ENCODE peak calls at places on chromosomes 2 and 18, in seven cellular contexts. Y is suprapubic skin, T is uterus, S is GM12891, D is erythroblast, K is spleen, N is A549. F is an unnamed sample.

GRCh38 chr2:131056204-131056975 is 36.9 kb downstream of the FAM168B start:
- DNase-seq in K (no peak), S (no peak), N (no peak), Y (peak), T (no peak), D (no peak), F (no peak)

GRCh38 chr2:147662221-147662620 is 182.6 kb upstream of the ACVR2A start:
- DNase-seq in Y (no peak), K (no peak), T (no peak), N (no peak), S (no peak), D (no peak), F (no peak)

GRCh38 chr2:148020036-148020357 is 540 bp downstream of the ORC4 start:
- DNase-seq in T (no peak), K (no peak), D (no peak), S (no peak), Y (no peak), N (no peak), F (peak)

GRCh38 chr2:8193686-8194615 is 487.9 kb upstream of the ID2 start:
- DNase-seq in T (no peak), N (no peak), D (no peak), S (no peak), K (no peak), Y (no peak), F (no peak)

GRCh38 chr18:52435301-52435700 is 95.3 kb downstream of the DCC start:
- DNase-seq in S (no peak), N (no peak), Y (no peak), D (no peak), T (no peak), K (no peak), F (no peak)

GRCh38 chr2:22301251-22301650 is 1083.7 kb upstream of the KLHL29 start:
- DNase-seq in K (no peak), S (no peak), Y (no peak), T (no peak), N (no peak), D (no peak), F (no peak)

GRCh38 chr2:241859436-241860183 is 916 bp upstream of the PDCD1 start:
- DNase-seq in D (no peak), T (peak), K (peak), N (no peak), Y (peak), S (peak), F (no peak)

GRCh38 chr2:179703702-179704101 is 157.7 kb downstream of the ZNF385B start:
- DNase-seq in S (no peak), T (no peak), K (no peak), D (no peak), N (no peak), Y (no peak), F (no peak)

GRCh38 chr18:31942301-31942998 is 478 bp downstream of the TRAPPC8 start:
- DNase-seq in N (peak), K (peak), D (peak), Y (peak), S (peak), T (peak), F (peak)

GRCh38 chr2:218360453-218360852 is 3.8 kb downstream of the CATIP start:
- DNase-seq in K (no peak), T (no peak), S (no peak), Y (no peak), D (no peak), N (no peak), F (no peak)

GRCh38 chr2:64837116-64837704 is 152.0 kb upstream of the SLC1A4 start:
- DNase-seq in T (no peak), N (peak), S (no peak), K (no peak), D (no peak), Y (no peak), F (no peak)

GRCh38 chr2:52639692-52640091 is 1127.9 kb upstream of the CHAC2 start:
- DNase-seq in Y (no peak), S (no peak), D (no peak), K (no peak), N (no peak), T (no peak), F (no peak)

GRCh38 chr2:148896116-148896515 is 21.1 kb downstream of the KIF5C start:
- DNase-seq in S (no peak), D (no peak), Y (no peak), T (no peak), K (no peak), N (no peak), F (no peak)

GRCh38 chr2:42569116-42569711 is 782 bp downstream of the MTA3 start:
- DNase-seq in D (peak), N (peak), S (no peak), T (peak), Y (peak), K (peak), F (peak)

GRCh38 chr2:26570083-26570430 is 71.1 kb downstream of the CIB4 start:
- DNase-seq in D (no peak), S (no peak), K (no peak), T (no peak), Y (no peak), N (no peak), F (no peak)

GRCh38 chr2:158761626-158762025 is 33.5 kb upstream of the DAPL1 start:
- DNase-seq in S (no peak), Y (no peak), N (no peak), T (no peak), K (no peak), D (no peak), F (no peak)

DNA sequence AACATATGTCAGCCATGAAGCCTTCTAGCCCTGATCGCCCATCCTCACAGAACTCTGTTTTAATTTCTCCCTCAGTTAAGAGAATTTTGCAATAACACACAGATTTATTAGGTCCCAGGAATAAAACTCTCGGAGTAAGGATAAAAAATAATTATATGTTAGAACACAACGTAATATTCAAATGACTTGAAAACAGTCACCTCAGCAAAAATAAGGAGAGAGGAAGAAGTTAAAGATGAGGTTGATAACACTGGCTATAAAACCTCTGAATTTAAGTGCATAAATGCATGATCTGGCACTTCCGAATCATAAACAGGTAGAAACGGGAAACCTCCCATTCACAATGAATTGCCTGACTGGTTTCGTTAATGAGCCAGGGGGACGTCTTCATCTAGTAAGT is 308.6 kb downstream of the AFF3 start:
- DNase-seq in Y (no peak), S (no peak), N (no peak), D (no peak), T (no peak), K (no peak), F (no peak)
- TF ChIP-seq POLR2A in Y (no peak), S (no peak), N (no peak), D (no peak), T (no peak), K (no peak), F (no peak)

DNA sequence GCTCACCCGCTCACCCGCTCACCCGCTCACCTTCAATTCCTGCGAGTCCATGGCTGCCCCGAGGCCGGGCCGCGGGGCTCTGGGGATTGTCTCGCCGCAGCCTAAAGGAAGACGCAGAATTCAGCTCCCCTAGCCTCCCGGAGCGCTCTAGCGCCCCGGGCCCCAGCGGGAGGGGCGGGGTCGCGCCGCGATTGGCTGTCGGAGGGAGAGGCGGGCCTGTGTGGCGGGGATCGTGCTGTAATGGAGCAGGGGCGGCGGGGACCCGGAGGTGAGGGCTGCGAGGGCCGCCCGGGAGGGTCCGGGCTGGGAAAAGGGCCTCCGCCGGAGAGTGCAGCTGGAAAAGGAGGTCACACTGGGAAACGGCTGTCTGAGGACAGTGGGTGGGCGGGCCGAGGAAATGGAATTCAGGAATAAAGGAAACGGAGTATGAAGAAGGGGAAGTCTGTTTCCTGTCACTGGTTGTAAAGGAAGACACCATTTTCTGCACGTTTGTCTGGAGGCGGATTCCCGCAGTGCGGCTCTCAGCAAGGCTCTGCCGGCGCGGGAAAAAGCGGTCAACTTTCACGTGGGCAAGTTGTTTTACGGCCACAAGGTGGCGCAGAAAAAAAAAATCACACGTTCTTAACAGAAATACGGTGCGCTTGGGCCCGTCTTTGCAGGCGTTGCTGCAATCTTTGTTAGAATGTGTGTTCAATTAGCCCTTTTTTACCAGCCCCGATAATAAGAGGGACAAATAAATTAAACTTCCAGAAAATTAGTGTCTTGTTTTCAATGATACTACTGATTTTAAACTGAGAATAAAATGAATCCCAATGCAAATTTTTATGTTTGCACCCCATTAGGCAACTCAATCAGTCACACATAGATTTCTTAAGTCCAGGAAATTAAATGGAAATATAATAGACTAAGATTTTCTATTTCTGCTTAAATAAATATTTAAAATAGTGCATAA is at the start of gene TTC21B:
- DNase-seq in S (peak), N (peak), D (peak), T (peak), K (peak), Y (peak), F (peak)
- TF ChIP-seq POLR2A in S (peak), N (peak), D (peak), T (peak), K (no peak), Y (peak), F (peak)

GRCh38 chr2:28621172-28622100 is 125.6 kb downstream of the PLB1 start:
- DNase-seq in D (peak), S (no peak), N (peak), K (peak), T (peak), Y (peak), F (peak)
- TF ChIP-seq POLR2A in D (no peak), S (no peak), N (no peak), K (no peak), T (peak), Y (no peak), F (no peak)

GRCh38 chr2:19799881-19800780 is 101.7 kb downstream of the TTC32 start:
- DNase-seq in Y (no peak), D (no peak), N (no peak), T (no peak), K (no peak), S (no peak), F (no peak)

GRCh38 chr2:19801367-19802087 is 100.3 kb downstream of the TTC32 start:
- DNase-seq in S (no peak), D (no peak), T (peak), N (peak), K (no peak), Y (no peak), F (peak)

GRCh38 chr2:19800796-19801195 is 101.0 kb downstream of the TTC32 start:
- DNase-seq in N (no peak), S (no peak), Y (no peak), K (no peak), D (no peak), T (no peak), F (no peak)

GRCh38 chr2:19804861-19805260 is 96.9 kb downstream of the TTC32 start:
- DNase-seq in T (no peak), D (no peak), Y (no peak), K (no peak), S (no peak), N (no peak), F (no peak)

DNA sequence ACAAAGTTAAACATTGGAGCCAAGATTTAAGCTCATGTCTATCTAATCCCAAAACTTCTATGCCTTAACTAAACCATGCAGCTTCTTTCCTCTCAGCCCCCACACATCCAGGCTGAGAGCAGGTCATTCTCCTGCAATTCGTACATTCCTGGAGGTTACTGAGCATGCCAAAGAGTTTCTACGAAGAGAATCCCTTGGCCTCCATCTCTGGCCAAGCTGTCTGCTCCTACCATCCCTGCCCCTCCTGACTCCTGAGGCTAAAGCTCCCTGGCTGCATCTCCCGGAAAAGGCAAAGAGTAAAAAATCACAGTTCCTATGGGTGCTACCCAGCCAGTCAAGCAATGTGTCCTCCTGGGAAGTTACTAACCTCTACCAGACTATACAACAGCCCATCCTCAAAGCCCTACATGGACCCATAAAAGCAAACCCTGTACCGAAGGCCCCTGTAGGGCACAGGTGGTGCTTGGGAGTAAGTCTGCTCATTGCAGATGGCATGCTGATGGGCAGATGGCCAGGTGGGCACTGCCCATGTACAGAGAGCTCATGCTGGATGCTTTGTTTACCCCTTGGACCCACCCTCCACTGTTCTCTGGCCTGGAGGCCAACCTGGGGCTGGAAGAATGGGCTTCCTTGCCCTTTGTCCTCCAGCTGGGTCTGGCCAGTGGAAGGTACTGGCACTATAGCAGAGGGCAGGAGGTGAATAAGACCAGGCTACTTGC is 99.5 kb downstream of the TTC32 start:
- DNase-seq in D (no peak), S (no peak), T (no peak), N (no peak), Y (no peak), K (no peak), F (no peak)
- TF ChIP-seq POLR2A in D (no peak), S (no peak), T (no peak), N (no peak), Y (no peak), K (no peak), F (no peak)

GRCh38 chr2:223943561-223944008 is 1.6 kb downstream of the WDFY1 start:
- DNase-seq in Y (no peak), K (no peak), N (peak), S (no peak), D (no peak), T (no peak), F (peak)

GRCh38 chr2:223945755-223946154 is 620 bp upstream of the WDFY1 start:
- DNase-seq in S (no peak), K (no peak), T (no peak), Y (no peak), N (no peak), D (no peak), F (no peak)

GRCh38 chr2:223943135-223943534 is 2.0 kb downstream of the WDFY1 start:
- DNase-seq in T (no peak), K (no peak), D (no peak), Y (no peak), S (no peak), N (no peak), F (no peak)

GRCh38 chr2:223944166-223944703 is 900 bp downstream of the WDFY1 start:
- DNase-seq in Y (no peak), T (peak), S (peak), D (peak), N (peak), K (peak), F (no peak)

DNA sequence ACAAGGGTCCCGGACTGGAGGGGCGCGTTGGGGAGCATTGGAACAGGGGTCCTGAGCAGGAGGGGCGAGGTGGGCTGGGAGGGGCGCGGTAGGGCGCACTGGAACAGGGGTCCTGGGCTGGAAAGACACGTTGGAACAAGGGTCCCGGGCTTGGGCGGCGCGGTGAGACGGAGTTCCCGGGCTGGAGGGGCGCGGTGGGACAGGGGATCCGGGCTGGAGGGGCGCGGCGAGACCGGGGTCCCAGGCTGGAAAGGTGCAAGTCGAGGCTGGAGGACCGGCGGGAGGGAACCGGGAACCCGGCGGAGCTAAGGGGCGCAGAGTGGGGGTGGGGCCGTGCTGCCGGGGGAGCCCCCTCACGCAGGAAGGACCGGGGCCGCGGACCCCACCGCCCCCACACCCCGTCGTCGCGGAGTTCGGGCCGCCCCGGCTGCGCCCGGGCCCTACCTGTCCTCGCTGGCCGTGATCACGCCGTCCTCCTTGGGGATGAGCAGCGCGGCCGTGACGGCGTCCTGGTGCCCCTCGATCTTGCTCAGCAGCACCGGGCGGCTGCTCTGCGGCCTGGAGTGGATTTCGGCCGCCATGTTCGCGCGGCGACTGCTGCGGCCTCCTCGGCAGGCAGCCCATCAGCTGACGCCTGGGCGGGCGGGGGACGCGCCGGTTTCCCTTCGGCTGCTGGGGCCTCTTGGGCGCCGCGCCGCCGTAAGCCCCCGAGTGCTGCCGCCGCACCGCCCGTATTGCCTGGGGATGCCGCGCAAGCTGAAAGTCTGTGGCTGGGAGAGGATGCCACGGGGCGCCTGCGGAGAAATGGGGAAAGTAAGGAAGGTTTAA is at the start of gene WDFY1:
- DNase-seq in D (peak), T (peak), K (peak), Y (peak), N (peak), S (peak), F (peak)
- TF ChIP-seq POLR2A in D (peak), T (peak), K (peak), Y (no peak), N (peak), S (peak), F (peak)

GRCh38 chr2:134454931-134455330 is 201.1 kb downstream of the MGAT5 start:
- DNase-seq in S (no peak), Y (peak), T (no peak), N (no peak), K (no peak), D (no peak), F (no peak)

GRCh38 chr2:134457353-134457752 is 203.5 kb downstream of the MGAT5 start:
- DNase-seq in K (no peak), T (no peak), D (no peak), N (no peak), S (no peak), Y (peak), F (no peak)

GRCh38 chr2:134454426-134454825 is 200.6 kb downstream of the MGAT5 start:
- DNase-seq in Y (no peak), K (no peak), N (no peak), D (no peak), S (no peak), T (no peak), F (no peak)

GRCh38 chr2:134453973-134454372 is 200.1 kb downstream of the MGAT5 start:
- DNase-seq in Y (peak), S (no peak), N (no peak), D (no peak), T (no peak), K (no peak), F (no peak)

GRCh38 chr2:134455426-134455825 is 201.6 kb downstream of the MGAT5 start:
- DNase-seq in D (no peak), T (no peak), K (no peak), S (no peak), Y (peak), N (no peak), F (no peak)
- TF ChIP-seq POLR2A in D (no peak), T (no peak), K (no peak), S (peak), Y (no peak), N (no peak), F (no peak)

GRCh38 chr18:74497308-74497640 is 1.1 kb downstream of the CNDP2 start:
- DNase-seq in T (no peak), S (no peak), K (no peak), Y (no peak), D (no peak), N (no peak), F (no peak)

GRCh38 chr18:74494514-74494913 is 1.6 kb upstream of the CNDP2 start:
- DNase-seq in K (no peak), N (no peak), D (no peak), Y (no peak), S (no peak), T (no peak), F (no peak)

GRCh38 chr18:74496508-74497307 is 545 bp downstream of the CNDP2 start:
- DNase-seq in Y (peak), K (no peak), N (peak), T (peak), S (no peak), D (peak), F (peak)

GRCh38 chr18:74497778-74498177 is 1.6 kb downstream of the CNDP2 start:
- DNase-seq in D (no peak), K (no peak), S (no peak), T (no peak), N (no peak), Y (no peak), F (no peak)

DNA sequence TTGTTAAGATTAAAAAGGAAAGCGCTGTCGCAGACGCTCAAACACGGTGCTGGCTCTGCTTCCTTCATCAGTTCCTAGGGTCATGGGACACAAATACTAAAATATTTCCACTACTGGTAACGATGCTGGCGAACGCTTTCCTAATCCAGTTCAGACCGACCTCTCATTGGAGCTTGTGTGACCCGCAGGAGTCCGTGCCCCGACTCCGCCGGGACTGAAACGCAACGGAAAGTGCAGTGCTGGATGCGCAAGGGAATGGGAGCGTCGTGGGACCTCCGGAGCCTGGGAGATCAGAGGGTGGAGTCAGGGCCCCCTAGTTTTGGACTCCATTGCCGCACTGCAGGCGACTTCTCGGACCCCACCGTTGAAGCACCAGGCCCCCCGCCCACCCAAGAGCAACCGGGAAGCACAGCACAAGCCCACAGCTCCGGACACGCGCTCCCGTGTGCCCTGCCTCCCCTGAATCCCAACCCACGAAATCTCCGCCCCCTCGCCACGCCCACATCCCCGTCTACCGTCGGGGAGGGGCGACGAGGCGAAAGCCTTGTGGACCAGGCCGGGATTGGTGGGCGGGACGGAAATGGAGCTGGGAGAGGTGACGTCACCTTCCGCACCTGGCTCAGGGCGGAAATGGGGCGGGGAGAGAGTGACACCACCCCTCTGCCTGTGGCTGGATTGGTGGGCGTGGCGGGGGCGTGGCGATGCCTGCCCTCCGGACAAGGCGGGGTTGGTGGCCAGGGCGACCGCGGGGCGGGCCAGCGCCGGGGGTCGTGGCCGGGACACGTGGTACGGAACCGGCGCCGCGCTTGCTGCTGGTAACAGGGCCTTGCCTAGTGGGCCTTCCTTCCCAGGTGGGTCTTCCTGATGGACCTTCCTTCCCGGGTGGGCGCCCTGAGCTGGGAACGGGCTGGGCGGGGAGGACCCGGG is at the start of gene CNDP2:
- DNase-seq in S (peak), Y (peak), K (peak), N (peak), D (peak), T (peak), F (peak)
- TF ChIP-seq POLR2A in S (peak), Y (peak), K (peak), N (peak), D (peak), T (peak), F (peak)

F was measured in H54.